ENCODE peak calls at places on chromosomes 11 and 22, in nine cellular contexts. R, S, A, X, C, D, F, P and O are unnamed samples.

GRCh38 chr11:106389096-106389495 is 311.6 kb downstream of the AASDHPPT start:
- DNase-seq in R (peak), S (no peak), A (no peak), X (no peak), C (no peak), D (no peak), F (peak), P (no peak), O (no peak)

GRCh38 chr11:60838132-60838531 is 3.8 kb upstream of the CCDC86 start:
- DNase-seq in R (peak), S (peak), A (no peak), X (no peak), C (no peak), D (no peak), F (no peak), P (no peak), O (no peak)

GRCh38 chr11:8309862-8310261 is 46.2 kb upstream of the LMO1 start:
- DNase-seq in R (no peak), S (no peak), A (peak), X (no peak), C (no peak), D (no peak), F (no peak), P (no peak), O (no peak)

GRCh38 chr22:49972163-49973017 is 11.8 kb downstream of the PIM3 start:
- DNase-seq in R (no peak), S (no peak), A (peak), X (peak), C (peak), D (peak), F (no peak), P (peak), O (peak)

GRCh38 chr11:100863080-100863581 is 176.0 kb downstream of the ARHGAP42 start:
- DNase-seq in R (peak), S (no peak), A (no peak), X (peak), C (no peak), D (peak), F (peak), P (no peak), O (no peak)

GRCh38 chr11:984576-984975 is 51.9 kb downstream of the MUC6 start:
- DNase-seq in R (no peak), S (no peak), A (no peak), X (no peak), C (no peak), D (no peak), F (no peak), P (no peak), O (no peak)

GRCh38 chr22:23700706-23701105 is 9.9 kb downstream of the RGL4 start:
- DNase-seq in R (peak), S (no peak), A (no peak), X (peak), C (no peak), D (no peak), F (no peak), P (no peak), O (no peak)

GRCh38 chr11:67700548-67701262 is 26.3 kb upstream of the ALDH3B2 start:
- DNase-seq in R (no peak), S (no peak), A (no peak), X (no peak), C (no peak), D (no peak), F (peak), P (no peak), O (no peak)

GRCh38 chr11:77211594-77212251 is 83.7 kb downstream of the MYO7A start:
- DNase-seq in R (no peak), S (no peak), A (no peak), X (no peak), C (no peak), D (no peak), F (no peak), P (no peak), O (no peak)

GRCh38 chr11:126461096-126461440 is 105.6 kb downstream of the ST3GAL4 start:
- DNase-seq in R (no peak), S (no peak), A (no peak), X (no peak), C (no peak), D (no peak), F (no peak), P (no peak), O (no peak)

GRCh38 chr22:30301995-30302809 is 12.9 kb upstream of the CASTOR1 start:
- DNase-seq in R (peak), S (peak), A (peak), X (no peak), C (peak), D (peak), F (peak), P (no peak), O (no peak)

GRCh38 chr22:45547016-45547345 is 44.3 kb downstream of the FBLN1 start:
- DNase-seq in R (no peak), S (no peak), A (no peak), X (no peak), C (no peak), D (no peak), F (no peak), P (no peak), O (no peak)

GRCh38 chr11:830295-831131 is 2.2 kb upstream of the CD151 start:
- DNase-seq in R (peak), S (peak), A (no peak), X (peak), C (peak), D (peak), F (no peak), P (peak), O (no peak)

GRCh38 chr22:45064313-45065268 is 54.8 kb upstream of the PHF21B start:
- DNase-seq in R (peak), S (no peak), A (no peak), X (peak), C (no peak), D (no peak), F (peak), P (no peak), O (no peak)

GRCh38 chr11:19673924-19674390 is 38.7 kb upstream of the NAV2 start:
- DNase-seq in R (peak), S (no peak), A (peak), X (no peak), C (peak), D (peak), F (no peak), P (peak), O (no peak)

GRCh38 chr11:60363542-60364525 is 14.5 kb upstream of the MS4A7 start:
- DNase-seq in R (peak), S (peak), A (no peak), X (peak), C (no peak), D (peak), F (no peak), P (peak), O (no peak)

GRCh38 chr22:50702821-50703725 is 30.4 kb downstream of the SHANK3 start:
- DNase-seq in R (no peak), S (no peak), A (peak), X (peak), C (peak), D (no peak), F (no peak), P (no peak), O (no peak)

GRCh38 chr11:58188770-58189169 is at the start of gene OR9Q2:
- DNase-seq in R (no peak), S (no peak), A (no peak), X (no peak), C (no peak), D (no peak), F (no peak), P (no peak), O (no peak)

GRCh38 chr11:6225024-6225423 is 9.4 kb downstream of the FHIP1B start:
- DNase-seq in R (no peak), S (no peak), A (no peak), X (no peak), C (no peak), D (no peak), F (no peak), P (no peak), O (no peak)

GRCh38 chr11:66111158-66111557 is 41.1 kb downstream of the PACS1 start:
- DNase-seq in R (no peak), S (peak), A (no peak), X (no peak), C (no peak), D (no peak), F (no peak), P (no peak), O (no peak)

GRCh38 chr11:112958670-112959069 is 2.5 kb upstream of the NCAM1 start:
- DNase-seq in R (peak), S (no peak), A (no peak), X (no peak), C (no peak), D (no peak), F (peak), P (peak), O (no peak)

GRCh38 chr11:78050964-78051831 is 12.5 kb upstream of the THRSP start:
- DNase-seq in R (peak), S (no peak), A (no peak), X (no peak), C (no peak), D (no peak), F (peak), P (no peak), O (no peak)

GRCh38 chr11:68403424-68403823 is 57.1 kb upstream of the PPP6R3 start:
- DNase-seq in R (no peak), S (no peak), A (no peak), X (no peak), C (peak), D (no peak), F (no peak), P (no peak), O (no peak)

GRCh38 chr22:26632422-26633155 is 10.8 kb downstream of the CRYBA4 start:
- DNase-seq in R (peak), S (no peak), A (no peak), X (no peak), C (no peak), D (peak), F (no peak), P (peak), O (no peak)

GRCh38 chr11:79421820-79422219 is 19.0 kb downstream of the TENM4 start:
- DNase-seq in R (no peak), S (no peak), A (no peak), X (no peak), C (no peak), D (no peak), F (no peak), P (no peak), O (no peak)

GRCh38 chr11:61109671-61110070 is 7.4 kb downstream of the CD5 start:
- DNase-seq in R (no peak), S (no peak), A (peak), X (no peak), C (no peak), D (no peak), F (no peak), P (no peak), O (no peak)

GRCh38 chr11:62166371-62166770 is 23.6 kb upstream of the SCGB1D1 start:
- DNase-seq in R (no peak), S (no peak), A (no peak), X (no peak), C (no peak), D (no peak), F (no peak), P (no peak), O (no peak)

GRCh38 chr11:36027731-36028130 is 83.9 kb downstream of the LDLRAD3 start:
- DNase-seq in R (peak), S (no peak), A (no peak), X (no peak), C (no peak), D (no peak), F (no peak), P (peak), O (no peak)

GRCh38 chr11:13713982-13714381 is 45.5 kb downstream of the FAR1 start:
- DNase-seq in R (no peak), S (no peak), A (no peak), X (no peak), C (no peak), D (no peak), F (no peak), P (no peak), O (no peak)

GRCh38 chr11:1238767-1239595 is 16.1 kb downstream of the MUC5B start:
- DNase-seq in R (no peak), S (no peak), A (no peak), X (no peak), C (no peak), D (no peak), F (no peak), P (no peak), O (no peak)

GRCh38 chr11:86116996-86117705 is 48.3 kb upstream of the PICALM start:
- DNase-seq in R (peak), S (no peak), A (no peak), X (no peak), C (no peak), D (no peak), F (no peak), P (no peak), O (no peak)

GRCh38 chr22:35991168-35991567 is 37.5 kb downstream of the RBFOX2 start:
- DNase-seq in R (peak), S (no peak), A (no peak), X (no peak), C (no peak), D (no peak), F (no peak), P (no peak), O (no peak)

GRCh38 chr11:67700141-67700540 is 25.7 kb upstream of the ALDH3B2 start:
- DNase-seq in R (no peak), S (no peak), A (no peak), X (no peak), C (no peak), D (no peak), F (no peak), P (no peak), O (no peak)

DNA sequence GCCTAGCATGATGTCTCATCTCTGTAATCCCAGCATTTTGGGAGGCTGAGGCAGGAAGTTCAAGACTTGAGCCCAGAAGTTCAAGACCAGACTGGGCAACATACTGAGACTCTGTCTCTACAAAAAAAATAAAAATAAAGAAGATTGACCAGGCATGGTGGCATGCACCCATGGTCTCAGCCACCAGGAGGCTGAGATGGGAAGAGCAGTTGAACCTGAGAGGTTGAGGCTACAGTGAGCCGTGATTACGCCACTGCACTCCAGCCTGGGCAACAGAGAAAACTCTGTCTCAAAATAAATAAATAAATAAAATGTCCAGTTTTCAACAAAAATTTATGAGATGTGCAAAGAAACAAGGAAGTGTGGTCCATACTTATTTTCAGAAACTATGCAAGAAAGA is 28.3 kb downstream of the EFCAB6 start:
- DNase-seq in R (no peak), S (no peak), A (no peak), X (no peak), C (no peak), D (no peak), F (peak), P (no peak), O (no peak)
- TF ChIP-seq CTCF in R (peak), S (peak), A (no peak), X (no peak), C (no peak), D (no peak), F (peak), P (no peak), O (no peak)

GRCh38 chr22:38982008-38982927 is at the start of gene APOBEC3B:
- DNase-seq in R (peak), S (peak), A (peak), X (peak), C (peak), D (peak), F (peak), P (peak), O (no peak)

GRCh38 chr22:38984224-38984623 is 2.1 kb downstream of the APOBEC3B start:
- DNase-seq in R (no peak), S (peak), A (no peak), X (no peak), C (no peak), D (no peak), F (peak), P (no peak), O (no peak)

GRCh38 chr22:38986629-38987028 is 4.5 kb downstream of the APOBEC3B start:
- DNase-seq in R (no peak), S (no peak), A (no peak), X (no peak), C (no peak), D (no peak), F (no peak), P (no peak), O (no peak)

GRCh38 chr22:38981659-38982007 is 514 bp upstream of the APOBEC3B start:
- DNase-seq in R (no peak), S (no peak), A (no peak), X (no peak), C (no peak), D (no peak), F (no peak), P (no peak), O (no peak)

DNA sequence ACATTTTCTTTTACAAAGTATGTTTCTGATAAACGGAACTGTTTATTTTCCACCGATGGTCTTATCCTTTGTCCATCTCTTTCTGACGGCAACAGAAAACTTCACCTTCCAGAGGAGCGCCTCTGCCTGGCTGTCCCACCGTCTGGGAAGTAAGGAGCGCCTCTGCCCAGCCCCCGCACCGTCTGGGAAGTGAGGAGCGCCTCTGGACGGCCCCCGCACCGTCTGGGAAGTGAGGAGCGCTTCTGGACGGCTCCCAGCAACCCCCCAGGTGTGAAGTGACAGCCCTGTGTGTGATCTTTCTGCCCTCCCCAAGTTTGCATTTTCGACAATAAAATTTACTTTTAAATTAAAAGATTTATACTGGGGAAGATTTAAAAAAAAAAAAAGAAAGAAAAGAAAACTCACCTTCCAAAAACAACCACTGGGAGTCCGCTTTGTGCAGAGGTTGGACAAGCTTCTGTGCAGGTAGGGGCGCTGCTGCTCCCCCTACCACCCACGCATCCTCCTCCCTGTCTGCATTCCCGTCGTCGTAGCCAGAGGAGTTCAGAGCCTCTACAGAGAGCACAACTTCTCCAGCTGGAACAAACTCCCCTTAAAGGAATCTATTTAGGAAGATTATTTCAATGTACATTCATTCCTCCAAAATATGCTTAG is 1.0 kb upstream of the APOBEC3B start:
- DNase-seq in R (peak), S (peak), A (no peak), X (no peak), C (no peak), D (no peak), F (no peak), P (peak), O (no peak)
- TF ChIP-seq CTCF in R (no peak), S (peak), A (no peak), X (peak), C (no peak), D (no peak), F (peak), P (no peak), O (no peak)

GRCh38 chr11:114440121-114440860 is 1.0 kb downstream of the REXO2 start:
- DNase-seq in R (peak), S (peak), A (no peak), X (no peak), C (no peak), D (no peak), F (no peak), P (no peak), O (no peak)
- TF ChIP-seq CTCF in R (no peak), S (no peak), A (no peak), X (no peak), C (no peak), D (no peak), F (no peak), P (no peak), O (no peak)

GRCh38 chr11:12052676-12053605 is 44.5 kb upstream of the DKK3 start:
- DNase-seq in R (no peak), S (no peak), A (peak), X (no peak), C (no peak), D (no peak), F (no peak), P (no peak), O (no peak)
- TF ChIP-seq CTCF in R (no peak), S (no peak), A (no peak), X (no peak), C (no peak), D (no peak), F (no peak), P (no peak), O (no peak)

DNA sequence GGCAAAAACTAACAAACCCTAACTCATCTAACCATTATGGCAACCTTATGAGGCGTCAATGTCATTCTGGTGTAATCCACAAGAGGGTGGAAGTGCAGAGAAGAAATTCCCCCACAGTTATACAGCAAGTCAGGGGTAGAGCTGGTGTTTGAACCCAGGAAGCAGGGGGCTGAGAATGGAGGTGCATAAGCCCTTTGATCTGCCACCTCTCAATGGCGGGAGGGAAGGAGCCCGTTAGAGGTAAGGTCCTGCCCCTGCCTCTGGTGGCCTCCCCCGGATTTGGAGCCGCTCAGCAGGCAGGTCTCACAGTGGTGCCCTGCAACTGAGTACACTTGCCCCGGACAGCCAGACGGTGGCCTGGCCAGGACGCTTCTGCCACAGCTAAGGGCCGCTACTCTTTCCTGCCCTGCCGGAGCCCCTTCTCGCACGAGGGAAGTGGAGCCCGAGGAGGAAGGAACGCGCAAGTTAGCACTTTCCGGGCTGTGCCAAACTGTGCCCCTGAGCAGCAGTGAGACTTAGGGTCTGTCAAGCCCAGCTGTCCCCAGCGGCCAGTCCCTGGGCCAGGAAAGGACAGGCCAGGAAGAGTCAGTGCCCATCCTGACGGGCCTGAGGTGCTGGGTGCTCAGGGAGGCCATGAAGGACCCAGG is 1.1 kb downstream of the FXYD2 start:
- DNase-seq in R (no peak), S (peak), A (peak), X (no peak), C (no peak), D (no peak), F (no peak), P (peak), O (peak)
- TF ChIP-seq CTCF in R (peak), S (peak), A (peak), X (no peak), C (peak), D (no peak), F (peak), P (no peak), O (no peak)

GRCh38 chr11:115624065-115624464 is 119.8 kb upstream of the CADM1 start:
- DNase-seq in R (no peak), S (no peak), A (no peak), X (no peak), C (no peak), D (no peak), F (no peak), P (no peak), O (no peak)
- TF ChIP-seq CTCF in R (no peak), S (no peak), A (no peak), X (no peak), C (no peak), D (no peak), F (no peak), P (no peak), O (no peak)

DNA sequence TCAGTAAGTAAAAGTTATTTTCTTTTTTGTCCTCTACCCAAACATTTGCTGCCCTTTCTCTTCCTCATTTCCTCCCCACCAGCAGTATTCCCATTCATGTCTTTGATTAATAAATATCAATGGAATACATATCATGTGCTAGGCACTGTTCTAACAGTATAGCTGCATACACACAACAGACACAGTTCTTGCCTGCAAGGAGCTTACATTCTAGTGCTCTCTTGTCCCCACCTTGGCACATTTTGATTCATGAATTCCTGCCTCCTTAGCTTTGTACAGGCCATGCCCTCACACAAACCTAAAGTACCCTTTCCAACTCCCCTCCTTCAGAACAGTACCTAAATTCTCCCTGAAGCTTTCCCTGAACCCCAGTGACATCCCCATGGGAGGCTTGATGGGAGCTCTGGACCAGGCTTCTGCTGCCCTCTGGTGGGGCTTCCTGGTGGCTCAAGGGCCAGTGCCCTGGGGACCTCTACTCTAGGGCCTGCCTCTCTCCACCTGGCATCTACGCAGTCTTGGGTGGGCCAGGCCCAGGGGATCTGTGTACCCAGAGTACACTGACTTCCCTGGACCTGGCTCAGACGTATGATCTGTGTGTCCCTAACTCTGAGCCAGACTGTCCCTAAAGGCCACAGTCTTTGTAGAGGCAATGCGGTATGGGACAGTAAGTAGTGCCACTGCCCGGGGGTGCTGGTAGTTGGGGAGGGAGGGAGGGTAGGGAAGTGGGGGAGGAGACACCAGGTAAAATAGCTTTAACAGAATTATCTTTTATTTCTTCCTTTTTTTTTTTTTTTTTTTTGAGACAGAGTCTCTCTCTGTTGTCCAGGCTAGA is 14.1 kb downstream of the RPS13 start:
- DNase-seq in R (peak), S (peak), A (no peak), X (peak), C (peak), D (peak), F (no peak), P (no peak), O (peak)
- TF ChIP-seq CTCF in R (peak), S (peak), A (peak), X (peak), C (peak), D (peak), F (peak), P (peak), O (no peak)